ENCODE peak calls at places on chromosomes 5 and 9, in four cellular contexts. D is amniotic stem cell; V is activated CD4-positive, alpha-beta T cell treated with anti-CD3 and anti-CD28 coated beads, Interleukin-2, amount 10 ng/mL, durations not matched to agents 7 days and 5 days; Y is activated CD8-positive, alpha-beta T cell treated with anti-CD3 and anti-CD28 coated beads for 36 hours. U is an unnamed sample.

GRCh38 chr5:111364992-111365391 is 140.8 kb downstream of the CAMK4 start:
- DNase-seq in D (no peak), V (no peak), Y (no peak), U (peak)

GRCh38 chr5:172775326-172776234 is 4.6 kb upstream of the DUSP1 start:
- DNase-seq in D (no peak), V (no peak), Y (peak), U (peak)

GRCh38 chr9:109037946-109038345 is 24.6 kb upstream of the CTNNAL1 start:
- DNase-seq in D (no peak), V (no peak), Y (no peak), U (no peak)

GRCh38 chr9:84123648-84124406 is 143.2 kb downstream of the RMI1 start:
- DNase-seq in D (no peak), V (no peak), Y (no peak), U (no peak)

GRCh38 chr5:111280282-111280901 is 56.2 kb downstream of the CAMK4 start:
- DNase-seq in D (no peak), V (no peak), Y (no peak), U (no peak)

GRCh38 chr5:78640622-78641021 is 8.0 kb downstream of the LHFPL2 start:
- DNase-seq in D (no peak), V (no peak), Y (no peak), U (no peak)

GRCh38 chr5:107469485-107469884 is 201.3 kb downstream of the EFNA5 start:
- DNase-seq in D (no peak), V (no peak), Y (no peak), U (peak)

GRCh38 chr9:71675857-71676165 is 92.5 kb downstream of the CEMIP2 start:
- DNase-seq in D (no peak), V (no peak), Y (no peak), U (no peak)

GRCh38 chr5:159043551-159043950 is 56.2 kb downstream of the EBF1 start:
- DNase-seq in D (no peak), V (no peak), Y (no peak), U (no peak)

GRCh38 chr9:111896942-111897830 is 572 bp downstream of the UGCG start:
- DNase-seq in D (no peak), V (peak), Y (peak), U (peak)

GRCh38 chr5:181052928-181053759 is 13.1 kb downstream of the BTNL9 start:
- DNase-seq in D (no peak), V (no peak), Y (no peak), U (no peak)

U was measured in NB4.